ENCODE peak calls at places on chromosomes 7 and 10, in five cellular contexts. Q is posterior cingulate gyrus, I is HTR-8/SVneo, J is activated T-cell treated with anti-CD3 and anti-CD28 coated beads for 24 hours, E is HT-29. X is an unnamed sample.

GRCh38 chr10:69800109-69800508 is 1.6 kb upstream of the COL13A1 start:
- DNase-seq in E (peak), Q (no peak), I (peak), J (no peak), X (peak)

GRCh38 chr10:5666324-5667220 is at the start of gene ASB13:
- DNase-seq in I (peak), E (peak), Q (peak), J (peak), X (peak)

GRCh38 chr7:150388306-150388705 is 9.2 kb downstream of the ZNF775 start:
- DNase-seq in I (no peak), Q (no peak), J (no peak), E (no peak), X (peak)

GRCh38 chr10:31706921-31707571 is 221.6 kb downstream of the ARHGAP12 start:
- DNase-seq in Q (no peak), J (no peak), E (no peak), I (no peak), X (no peak)

GRCh38 chr10:61628199-61628874 is 34.4 kb upstream of the CABCOCO1 start:
- DNase-seq in J (no peak), E (no peak), I (peak), Q (no peak), X (no peak)

GRCh38 chr7:7820939-7821338 is 102.5 kb upstream of the RPA3 start:
- DNase-seq in J (no peak), Q (no peak), I (no peak), E (no peak), X (no peak)

GRCh38 chr10:23999445-23999844 is 209.5 kb upstream of the KIAA1217 start:
- DNase-seq in Q (no peak), I (no peak), J (no peak), E (no peak), X (no peak)

GRCh38 chr7:157497744-157498541 is 161.1 kb downstream of the DNAJB6 start:
- DNase-seq in Q (no peak), J (no peak), I (no peak), E (no peak), X (no peak)

GRCh38 chr10:32189400-32190084 is 133.3 kb upstream of the KIF5B start:
- DNase-seq in I (no peak), J (no peak), Q (no peak), E (peak), X (no peak)

GRCh38 chr10:104576611-104577010 is 64.5 kb upstream of the SORCS3 start:
- DNase-seq in J (no peak), E (no peak), I (no peak), Q (no peak), X (no peak)

GRCh38 chr7:2567663-2568238 is 9.0 kb downstream of the IQCE start:
- DNase-seq in E (peak), I (no peak), J (no peak), Q (peak), X (peak)

X was measured in G401.